ENCODE peak calls at places on chromosomes 7 and 10, in nine cellular contexts. One of them, this sample, is unnamed.

GRCh38 chr10:55793024-55793423 is 568.0 kb downstream of the ZWINT start:
- DNase-seq in midbrain: no peak
- DNase-seq in activated CD4-positive, alpha-beta T cell treated with anti-CD3 and anti-CD28 coated beads, Interleukin-2, amount 50 U/mL, for 4 hours: no peak
- DNase-seq in T-helper 17 cell: no peak
- DNase-seq in HuH-7: no peak
- DNase-seq in NCI-H2171: no peak
- DNase-seq in fibroblast of the aortic adventitia: no peak
- DNase-seq in NCI-H2081: no peak
- DNase-seq in BJ: no peak
- DNase-seq in this sample: peak

GRCh38 chr7:17318146-17318545 is 19.7 kb downstream of the AHR start:
- DNase-seq in activated CD4-positive, alpha-beta T cell treated with anti-CD3 and anti-CD28 coated beads, Interleukin-2, amount 50 U/mL, for 4 hours: no peak
- DNase-seq in fibroblast of the aortic adventitia: peak
- DNase-seq in NCI-H2171: no peak
- DNase-seq in T-helper 17 cell: no peak
- DNase-seq in BJ: no peak
- DNase-seq in midbrain: no peak
- DNase-seq in NCI-H2081: no peak
- DNase-seq in HuH-7: no peak
- DNase-seq in this sample: peak

GRCh38 chr7:4769753-4770152 is 5.7 kb upstream of the AP5Z1 start:
- DNase-seq in NCI-H2171: no peak
- DNase-seq in T-helper 17 cell: no peak
- DNase-seq in fibroblast of the aortic adventitia: no peak
- DNase-seq in NCI-H2081: peak
- DNase-seq in activated CD4-positive, alpha-beta T cell treated with anti-CD3 and anti-CD28 coated beads, Interleukin-2, amount 50 U/mL, for 4 hours: no peak
- DNase-seq in midbrain: no peak
- DNase-seq in HuH-7: no peak
- DNase-seq in BJ: no peak
- DNase-seq in this sample: no peak

GRCh38 chr7:44385384-44386138 is 60.2 kb upstream of the CAMK2B start:
- DNase-seq in midbrain: peak
- DNase-seq in BJ: no peak
- DNase-seq in NCI-H2081: no peak
- DNase-seq in fibroblast of the aortic adventitia: no peak
- DNase-seq in NCI-H2171: no peak
- DNase-seq in activated CD4-positive, alpha-beta T cell treated with anti-CD3 and anti-CD28 coated beads, Interleukin-2, amount 50 U/mL, for 4 hours: no peak
- DNase-seq in HuH-7: no peak
- DNase-seq in T-helper 17 cell: no peak
- DNase-seq in this sample: no peak

GRCh38 chr7:110762514-110762913 is 328.4 kb upstream of the LRRN3 start:
- DNase-seq in midbrain: no peak
- DNase-seq in T-helper 17 cell: no peak
- DNase-seq in BJ: no peak
- DNase-seq in fibroblast of the aortic adventitia: no peak
- DNase-seq in HuH-7: no peak
- DNase-seq in NCI-H2081: no peak
- DNase-seq in NCI-H2171: no peak
- DNase-seq in activated CD4-positive, alpha-beta T cell treated with anti-CD3 and anti-CD28 coated beads, Interleukin-2, amount 50 U/mL, for 4 hours: no peak
- DNase-seq in this sample: no peak

GRCh38 chr7:109109558-109109957 is 539.9 kb downstream of the DNAJB9 start:
- DNase-seq in midbrain: no peak
- DNase-seq in NCI-H2171: no peak
- DNase-seq in fibroblast of the aortic adventitia: no peak
- DNase-seq in activated CD4-positive, alpha-beta T cell treated with anti-CD3 and anti-CD28 coated beads, Interleukin-2, amount 50 U/mL, for 4 hours: no peak
- DNase-seq in T-helper 17 cell: no peak
- DNase-seq in NCI-H2081: no peak
- DNase-seq in BJ: no peak
- DNase-seq in HuH-7: no peak
- DNase-seq in this sample: no peak

GRCh38 chr7:145152589-145152988 is 316.7 kb upstream of the TPK1 start:
- DNase-seq in NCI-H2081: no peak
- DNase-seq in BJ: no peak
- DNase-seq in fibroblast of the aortic adventitia: no peak
- DNase-seq in HuH-7: no peak
- DNase-seq in NCI-H2171: no peak
- DNase-seq in T-helper 17 cell: no peak
- DNase-seq in activated CD4-positive, alpha-beta T cell treated with anti-CD3 and anti-CD28 coated beads, Interleukin-2, amount 50 U/mL, for 4 hours: no peak
- DNase-seq in midbrain: no peak
- DNase-seq in this sample: no peak

GRCh38 chr7:33880787-33881186 is 24.6 kb upstream of the BMPER start:
- DNase-seq in activated CD4-positive, alpha-beta T cell treated with anti-CD3 and anti-CD28 coated beads, Interleukin-2, amount 50 U/mL, for 4 hours: no peak
- DNase-seq in NCI-H2171: no peak
- DNase-seq in HuH-7: no peak
- DNase-seq in T-helper 17 cell: no peak
- DNase-seq in midbrain: no peak
- DNase-seq in fibroblast of the aortic adventitia: peak
- DNase-seq in NCI-H2081: no peak
- DNase-seq in BJ: no peak
- DNase-seq in this sample: no peak

GRCh38 chr10:47451275-47451997 is 32.5 kb downstream of the ANXA8 start:
- DNase-seq in T-helper 17 cell: no peak
- DNase-seq in HuH-7: no peak
- DNase-seq in BJ: no peak
- DNase-seq in NCI-H2171: no peak
- DNase-seq in activated CD4-positive, alpha-beta T cell treated with anti-CD3 and anti-CD28 coated beads, Interleukin-2, amount 50 U/mL, for 4 hours: no peak
- DNase-seq in NCI-H2081: no peak
- DNase-seq in fibroblast of the aortic adventitia: no peak
- DNase-seq in midbrain: no peak
- DNase-seq in this sample: no peak

GRCh38 chr7:45924283-45924682 is 3.2 kb upstream of the IGFBP3 start:
- DNase-seq in NCI-H2171: no peak
- DNase-seq in BJ: no peak
- DNase-seq in activated CD4-positive, alpha-beta T cell treated with anti-CD3 and anti-CD28 coated beads, Interleukin-2, amount 50 U/mL, for 4 hours: no peak
- DNase-seq in NCI-H2081: no peak
- DNase-seq in fibroblast of the aortic adventitia: peak
- DNase-seq in midbrain: no peak
- DNase-seq in T-helper 17 cell: no peak
- DNase-seq in HuH-7: no peak
- DNase-seq in this sample: peak

GRCh38 chr7:50696810-50697582 is 85.7 kb downstream of the GRB10 start:
- DNase-seq in HuH-7: no peak
- DNase-seq in NCI-H2171: no peak
- DNase-seq in BJ: no peak
- DNase-seq in activated CD4-positive, alpha-beta T cell treated with anti-CD3 and anti-CD28 coated beads, Interleukin-2, amount 50 U/mL, for 4 hours: no peak
- DNase-seq in midbrain: no peak
- DNase-seq in fibroblast of the aortic adventitia: peak
- DNase-seq in NCI-H2081: no peak
- DNase-seq in T-helper 17 cell: no peak
- DNase-seq in this sample: no peak

GRCh38 chr10:83820033-83820432 is 319.3 kb upstream of the GHITM start:
- DNase-seq in BJ: no peak
- DNase-seq in HuH-7: no peak
- DNase-seq in activated CD4-positive, alpha-beta T cell treated with anti-CD3 and anti-CD28 coated beads, Interleukin-2, amount 50 U/mL, for 4 hours: no peak
- DNase-seq in NCI-H2171: no peak
- DNase-seq in midbrain: no peak
- DNase-seq in fibroblast of the aortic adventitia: no peak
- DNase-seq in T-helper 17 cell: no peak
- DNase-seq in NCI-H2081: no peak
- DNase-seq in this sample: no peak

GRCh38 chr7:148575640-148576411 is 14.7 kb upstream of the C7orf33 start:
- DNase-seq in fibroblast of the aortic adventitia: peak
- DNase-seq in NCI-H2171: peak
- DNase-seq in T-helper 17 cell: peak
- DNase-seq in HuH-7: peak
- DNase-seq in activated CD4-positive, alpha-beta T cell treated with anti-CD3 and anti-CD28 coated beads, Interleukin-2, amount 50 U/mL, for 4 hours: peak
- DNase-seq in NCI-H2081: peak
- DNase-seq in midbrain: peak
- DNase-seq in BJ: no peak
- DNase-seq in this sample: peak

GRCh38 chr10:488081-488932 is 201.2 kb downstream of the DIP2C start:
- DNase-seq in NCI-H2081: no peak
- DNase-seq in activated CD4-positive, alpha-beta T cell treated with anti-CD3 and anti-CD28 coated beads, Interleukin-2, amount 50 U/mL, for 4 hours: no peak
- DNase-seq in T-helper 17 cell: no peak
- DNase-seq in HuH-7: no peak
- DNase-seq in midbrain: no peak
- DNase-seq in BJ: no peak
- DNase-seq in fibroblast of the aortic adventitia: no peak
- DNase-seq in NCI-H2171: no peak
- DNase-seq in this sample: no peak

GRCh38 chr7:129664029-129665012 is 52.8 kb downstream of the NRF1 start:
- DNase-seq in NCI-H2171: peak
- DNase-seq in T-helper 17 cell: no peak
- DNase-seq in HuH-7: peak
- DNase-seq in BJ: peak
- DNase-seq in midbrain: peak
- DNase-seq in fibroblast of the aortic adventitia: peak
- DNase-seq in activated CD4-positive, alpha-beta T cell treated with anti-CD3 and anti-CD28 coated beads, Interleukin-2, amount 50 U/mL, for 4 hours: no peak
- DNase-seq in NCI-H2081: peak
- DNase-seq in this sample: peak